ENCODE peak calls at places on chromosome 19, in five cellular contexts. I is IMR-90, G is mammary epithelial cell, X is hepatocyte, S is neuronal stem cell. A is an unnamed sample.
A peak's percentile ranks its signal among the peaks of the same experiment; 100 is the strongest.

GRCh38 chr19:13097331-13098258 is 5.1 kb downstream of the LYL1 start:
- DNase-seq in I (no peak), G (no peak), X (no peak), S (no peak), A (no peak)

GRCh38 chr19:42553292-42554045 is 25.2 kb upstream of the CEACAM1 start:
- DNase-seq in I (peak; percentile 67), G (peak; percentile 73), X (no peak), S (no peak), A (no peak)

GRCh38 chr19:47725759-47726401 is 12.7 kb downstream of the EHD2 start:
- DNase-seq in I (no peak), G (peak; percentile 93), X (no peak), S (no peak), A (no peak)

GRCh38 chr19:19591133-19591825 is 27.2 kb downstream of the PBX4 start:
- DNase-seq in I (peak; percentile 99), G (peak; percentile 98), X (peak; percentile 75), S (no peak), A (no peak)

GRCh38 chr19:36577271-36577996 is 4.3 kb upstream of the ZNF529 start:
- DNase-seq in I (no peak), G (no peak), X (no peak), S (no peak), A (no peak)

GRCh38 chr19:12162513-12162881 is 399 bp upstream of the ZNF136 start:
- DNase-seq in I (no peak), G (no peak), X (no peak), S (no peak), A (no peak)

GRCh38 chr19:44777715-44778347 is at the start of gene CBLC:
- DNase-seq in I (no peak), G (peak; percentile 94), X (peak; percentile 93), S (no peak), A (no peak)

GRCh38 chr19:55146648-55147218 is 2.3 kb downstream of the TNNT1 start:
- DNase-seq in I (no peak), G (no peak), X (peak; percentile 44), S (no peak), A (no peak)

GRCh38 chr19:45215391-45216191 is 29.6 kb downstream of the EXOC3L2 start:
- DNase-seq in I (no peak), G (peak; percentile 36), X (peak; percentile 27), S (no peak), A (no peak)

GRCh38 chr19:18330865-18331264 is 8.0 kb upstream of the LSM4 start:
- DNase-seq in I (no peak), G (no peak), X (no peak), S (no peak), A (no peak)

GRCh38 chr19:41595258-41595889 is 19.4 kb downstream of the CEACAM21 start:
- DNase-seq in I (peak; percentile 74), G (peak; percentile 72), X (peak; percentile 78), S (no peak), A (peak; percentile 56)

GRCh38 chr19:29587518-29587986 is 18.5 kb upstream of the POP4 start:
- DNase-seq in I (peak; percentile 38), G (peak; percentile 58), X (no peak), S (no peak), A (peak; percentile 31)

GRCh38 chr19:55152017-55152416 is 3.0 kb upstream of the TNNT1 start:
- DNase-seq in I (no peak), G (no peak), X (no peak), S (no peak), A (peak; percentile 44)

GRCh38 chr19:40313229-40313983 is 28.3 kb upstream of the AKT2 start:
- DNase-seq in I (no peak), G (no peak), X (no peak), S (no peak), A (no peak)
- H2AFZ ChIP-seq in I (no peak overlapping the region), G (no peak overlapping the region), X (no peak overlapping the region), S (no peak overlapping the region), A (no peak overlapping the region)

GRCh38 chr19:15122331-15123030 is 15.3 kb downstream of the SYDE1 start:
- DNase-seq in I (no peak), G (no peak), X (no peak), S (no peak), A (no peak)

GRCh38 chr19:15123031-15123890 is 16.1 kb downstream of the SYDE1 start:
- DNase-seq in I (no peak), G (no peak), X (no peak), S (no peak), A (no peak)

GRCh38 chr19:15124572-15125231 is 17.5 kb downstream of the SYDE1 start:
- DNase-seq in I (no peak), G (peak; percentile 34), X (peak; percentile 73), S (no peak), A (no peak)

GRCh38 chr19:15125232-15126067 is 18.2 kb downstream of the SYDE1 start:
- DNase-seq in I (peak; percentile 95), G (peak; percentile 96), X (peak; percentile 99), S (peak; percentile 97), A (peak; percentile 99)

GRCh38 chr19:15123900-15124299 is 16.7 kb downstream of the SYDE1 start:
- DNase-seq in I (no peak), G (no peak), X (no peak), S (no peak), A (no peak)
- H3K4me1 ChIP-seq in I (peaks cover 6% of the 10 kb centered on the region), G (peaks cover 7% of the 10 kb centered on the region), X (peaks cover 9% of the 10 kb centered on the region), S (peaks cover 3% of the 10 kb centered on the region), A (peaks cover 27% of the 10 kb centered on the region)

DNA sequence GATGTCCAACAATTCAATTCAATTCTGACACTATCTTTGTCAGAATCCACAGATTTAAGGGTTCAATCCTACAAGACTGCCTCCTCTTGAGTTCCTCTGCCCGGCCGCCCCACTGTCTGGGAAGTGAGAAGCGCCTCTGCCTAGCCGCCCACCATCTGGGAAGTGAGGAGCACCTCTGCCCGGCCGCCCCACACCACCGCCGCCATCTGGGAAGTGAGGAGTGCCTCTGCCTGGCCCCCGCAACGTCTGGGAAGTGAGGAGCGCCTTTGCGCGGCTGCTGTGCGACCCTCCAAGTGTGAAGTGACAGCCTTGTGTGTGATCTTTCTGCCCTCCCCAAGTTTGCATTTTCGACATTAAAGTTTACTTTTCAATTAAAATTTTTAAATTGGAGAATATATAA is 6.0 kb downstream of the ZNF614 start:
- DNase-seq in I (no peak), G (no peak), X (no peak), S (no peak), A (peak; percentile 18)
- H3K9me3 ChIP-seq in I (peaks cover 18% of the 10 kb centered on the region), G (peaks cover 29% of the 10 kb centered on the region), X (peaks cover 63% of the 10 kb centered on the region), S (peaks cover 93% of the 10 kb centered on the region), A (peaks cover 60% of the 10 kb centered on the region)

GRCh38 chr19:1239796-1240737 is 1.5 kb upstream of the ATP5F1D start:
- DNase-seq in I (peak; percentile 92), G (peak; percentile 70), X (peak; percentile 98), S (peak; percentile 94), A (peak; percentile 93)
- H2AFZ ChIP-seq in I (peak overlapping the region; percentile 95), G (no peak overlapping the region), X (peak overlapping the region; percentile 57), S (peak overlapping the region; percentile 58), A (peak overlapping the region; percentile 67)

DNA sequence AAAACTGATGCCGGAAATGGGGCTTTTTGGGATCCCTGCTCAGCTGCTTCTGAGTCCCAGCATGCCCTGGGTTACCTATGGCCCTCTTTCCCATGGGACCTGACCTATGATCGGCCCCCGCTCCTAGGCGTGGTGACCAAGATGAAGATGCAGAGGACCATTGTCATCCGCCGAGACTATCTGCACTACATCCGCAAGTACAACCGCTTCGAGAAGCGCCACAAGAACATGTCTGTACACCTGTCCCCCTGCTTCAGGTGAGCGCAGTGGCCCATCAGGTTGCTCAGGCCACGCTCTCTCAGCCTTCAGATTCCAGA is 1.5 kb downstream of the RPS11 start:
- DNase-seq in I (no peak), G (no peak), X (peak; percentile 5), S (no peak), A (no peak)
- H3K4me1 ChIP-seq in I (peaks cover 9% of the 10 kb centered on the region), G (peaks cover 12% of the 10 kb centered on the region), X (peaks cover 18% of the 10 kb centered on the region), S (peaks cover 2% of the 10 kb centered on the region), A (peaks cover 57% of the 10 kb centered on the region)

DNA sequence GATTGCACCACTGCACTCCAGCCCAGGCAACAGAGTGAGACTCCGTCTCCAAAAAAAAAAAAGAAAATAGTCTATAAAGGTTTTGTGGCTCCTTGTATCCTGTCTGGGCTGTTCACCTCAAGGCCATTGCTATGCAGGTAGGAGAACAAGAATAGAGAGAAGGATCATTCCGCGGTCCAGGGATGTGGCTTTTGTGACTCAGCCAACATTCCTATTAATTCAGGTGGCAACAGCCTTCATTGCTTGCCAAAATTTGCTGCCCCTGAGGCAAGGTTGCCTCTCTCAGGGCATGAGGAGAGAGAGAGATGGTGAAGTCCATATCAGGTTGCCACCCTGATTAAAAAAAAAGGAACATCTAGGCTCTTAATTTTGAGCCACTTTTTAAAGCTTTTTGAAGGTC is 8.0 kb downstream of the ZNF551 start:
- DNase-seq in I (no peak), G (peak; percentile 95), X (no peak), S (no peak), A (no peak)
- H3K9me3 ChIP-seq in I (peaks cover 71% of the 10 kb centered on the region), G (peaks cover 54% of the 10 kb centered on the region), X (peaks cover 37% of the 10 kb centered on the region), S (peaks cover 89% of the 10 kb centered on the region), A (peaks cover 42% of the 10 kb centered on the region)

DNA sequence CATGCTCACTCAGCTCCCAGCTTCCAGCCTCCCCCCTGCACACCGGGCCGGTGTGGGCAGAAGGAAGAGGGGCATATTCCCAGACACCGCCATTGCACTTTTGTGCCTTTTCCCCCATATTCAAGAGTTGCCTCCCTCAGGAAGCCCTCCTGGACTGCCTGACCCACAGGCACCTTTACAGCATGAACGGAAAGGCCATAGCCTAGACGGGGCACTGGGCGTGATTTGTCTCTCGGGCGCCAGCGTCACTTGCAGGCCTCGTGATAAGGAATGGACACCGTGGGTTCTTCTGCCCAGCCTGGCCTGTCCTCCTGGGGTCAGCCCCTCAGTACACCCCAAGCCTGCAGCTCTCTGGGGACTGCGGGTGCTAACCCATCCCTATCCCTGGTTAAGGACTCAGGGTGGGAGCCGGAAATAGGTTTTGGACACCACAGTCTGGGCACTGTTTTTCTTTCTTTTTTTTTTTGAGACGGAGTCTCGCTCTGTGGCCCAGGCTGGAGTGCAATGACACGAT is 933 bp upstream of the UQCR11 start:
- DNase-seq in I (no peak), G (no peak), X (no peak), S (no peak), A (no peak)
- H2AFZ ChIP-seq in I (peak overlapping the region; percentile 93), G (peak overlapping the region; percentile 95), X (peak overlapping the region; percentile 32), S (peak overlapping the region; percentile 86), A (peak overlapping the region; percentile 89)

GRCh38 chr19:3605770-3606169 is 905 bp downstream of the TBXA2R start:
- DNase-seq in I (no peak), G (no peak), X (no peak), S (no peak), A (no peak)

GRCh38 chr19:3604987-3605343 is 1.7 kb downstream of the TBXA2R start:
- DNase-seq in I (no peak), G (no peak), X (no peak), S (no peak), A (no peak)

GRCh38 chr19:3605361-3605760 is 1.3 kb downstream of the TBXA2R start:
- DNase-seq in I (no peak), G (no peak), X (no peak), S (no peak), A (no peak)

GRCh38 chr19:3603121-3603841 is 3.4 kb downstream of the TBXA2R start:
- DNase-seq in I (no peak), G (no peak), X (no peak), S (no peak), A (no peak)

GRCh38 chr19:3604227-3604986 is 2.3 kb downstream of the TBXA2R start:
- DNase-seq in I (no peak), G (no peak), X (no peak), S (no peak), A (no peak)
- H3K4me1 ChIP-seq in I (peaks cover 11% of the 10 kb centered on the region), G (peaks cover 9% of the 10 kb centered on the region), X (peaks cover 17% of the 10 kb centered on the region), S (peaks cover 5% of the 10 kb centered on the region), A (no peaks in the 10 kb centered on the region)